ENCODE peak calls at places on chromosomes 12 and 14, in seven cellular contexts. N, D, X, M, K, E and O are unnamed samples.
A peak's percentile ranks its signal among the peaks of the same experiment; 100 is the strongest.

GRCh38 chr12:10174986-10175614 is 3.2 kb upstream of the OLR1 start:
- DNase-seq in N (no peak), D (no peak), X (no peak), M (no peak), K (no peak), E (no peak), O (no peak)

GRCh38 chr12:19483727-19484126 is 44.4 kb downstream of the AEBP2 start:
- DNase-seq in N (no peak), D (no peak), X (no peak), M (no peak), K (no peak), E (no peak), O (no peak)

GRCh38 chr12:124486346-124486963 is 81.0 kb downstream of the NCOR2 start:
- DNase-seq in N (no peak), D (no peak), X (no peak), M (peak; percentile 16), K (peak; percentile 5), E (no peak), O (no peak)

GRCh38 chr12:70559390-70559789 is 77.8 kb downstream of the PTPRB start:
- DNase-seq in N (no peak), D (no peak), X (no peak), M (no peak), K (no peak), E (no peak), O (no peak)

GRCh38 chr12:100578923-100579322 is 5.4 kb downstream of the GAS2L3 start:
- DNase-seq in N (no peak), D (no peak), X (no peak), M (no peak), K (no peak), E (no peak), O (no peak)

GRCh38 chr14:32073537-32074189 is 3.4 kb upstream of the ARHGAP5 start:
- DNase-seq in N (peak; percentile 77), D (peak; percentile 25), X (peak; percentile 79), M (no peak), K (no peak), E (peak; percentile 82), O (no peak)

GRCh38 chr12:9109213-9109522 is 6.6 kb downstream of the A2M start:
- DNase-seq in N (no peak), D (no peak), X (no peak), M (no peak), K (no peak), E (no peak), O (no peak)

GRCh38 chr12:78641837-78642423 is 222.6 kb upstream of the SYT1 start:
- DNase-seq in N (no peak), D (no peak), X (no peak), M (no peak), K (no peak), E (peak; percentile 0), O (no peak)

GRCh38 chr12:116897476-116897875 is 13.3 kb upstream of the FBXW8 start:
- DNase-seq in N (no peak), D (no peak), X (no peak), M (no peak), K (no peak), E (no peak), O (no peak)

GRCh38 chr12:93518725-93519124 is 51.4 kb downstream of the MRPL42 start:
- DNase-seq in N (no peak), D (no peak), X (no peak), M (no peak), K (no peak), E (no peak), O (no peak)

GRCh38 chr12:10227648-10228047 is 15.0 kb downstream of the GABARAPL1 start:
- DNase-seq in N (no peak), D (no peak), X (no peak), M (no peak), K (no peak), E (no peak), O (no peak)

GRCh38 chr14:61472025-61472672 is 150.8 kb downstream of the PRKCH start:
- DNase-seq in N (no peak), D (no peak), X (no peak), M (peak; percentile 56), K (no peak), E (no peak), O (no peak)

GRCh38 chr14:61474671-61475070 is 153.3 kb downstream of the PRKCH start:
- DNase-seq in N (no peak), D (no peak), X (no peak), M (no peak), K (no peak), E (no peak), O (no peak)

GRCh38 chr14:61474021-61474420 is 152.6 kb downstream of the PRKCH start:
- DNase-seq in N (no peak), D (no peak), X (no peak), M (no peak), K (no peak), E (no peak), O (no peak)

GRCh38 chr14:61471297-61471980 is 150.1 kb downstream of the PRKCH start:
- DNase-seq in N (no peak), D (no peak), X (no peak), M (no peak), K (no peak), E (no peak), O (no peak)

DNA sequence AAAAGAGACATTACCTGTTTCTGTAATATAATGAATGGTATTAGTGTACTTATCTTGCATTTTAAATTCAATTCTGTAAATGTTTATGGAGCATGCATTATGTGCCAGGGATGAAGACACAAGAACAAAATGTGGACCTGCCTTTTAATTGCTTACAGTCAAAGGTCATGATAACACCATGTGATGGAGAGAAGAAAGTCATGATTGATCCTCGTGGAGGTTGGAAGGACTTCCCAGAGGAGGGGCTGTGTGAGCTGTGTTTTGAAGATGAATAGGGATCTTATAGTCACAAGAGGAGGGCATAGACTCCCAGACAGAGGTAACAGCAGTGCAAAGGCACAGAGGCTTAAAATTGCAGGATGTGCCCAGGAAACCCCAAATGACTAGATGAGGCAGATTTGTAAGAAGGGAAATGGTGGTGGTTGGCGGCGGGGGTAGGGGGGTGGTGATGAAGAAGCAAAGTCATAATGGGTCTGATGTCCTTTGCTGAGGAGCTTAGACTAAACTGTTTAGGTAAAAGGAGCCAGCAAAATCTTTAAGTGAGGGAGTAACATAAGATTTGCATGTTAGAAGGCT is 151.5 kb downstream of the PRKCH start:
- DNase-seq in N (no peak), D (no peak), X (no peak), M (no peak), K (no peak), E (no peak), O (no peak)
- H3K4me3 ChIP-seq in N (no peak overlapping the region), D (no peak overlapping the region), X (no peak overlapping the region), M (no peak overlapping the region), K (no peak overlapping the region), E (no peak overlapping the region), O (no peak overlapping the region)

GRCh38 chr12:57521475-57522018 is 1.1 kb upstream of the MBD6 start:
- DNase-seq in N (peak; percentile 59), D (no peak), X (peak; percentile 47), M (peak; percentile 38), K (peak; percentile 49), E (no peak), O (peak; percentile 68)

GRCh38 chr12:57522887-57523705 is 472 bp downstream of the MBD6 start:
- DNase-seq in N (no peak), D (peak; percentile 92), X (peak; percentile 43), M (peak; percentile 67), K (peak; percentile 54), E (no peak), O (no peak)

GRCh38 chr12:57523706-57524614 is 1.3 kb downstream of the MBD6 start:
- DNase-seq in N (no peak), D (no peak), X (no peak), M (no peak), K (no peak), E (no peak), O (no peak)

GRCh38 chr12:57520008-57520726 is at the start of gene DDIT3:
- DNase-seq in N (peak; percentile 99), D (peak; percentile 95), X (peak; percentile 99), M (peak; percentile 100), K (peak; percentile 100), E (peak; percentile 97), O (peak; percentile 100)

DNA sequence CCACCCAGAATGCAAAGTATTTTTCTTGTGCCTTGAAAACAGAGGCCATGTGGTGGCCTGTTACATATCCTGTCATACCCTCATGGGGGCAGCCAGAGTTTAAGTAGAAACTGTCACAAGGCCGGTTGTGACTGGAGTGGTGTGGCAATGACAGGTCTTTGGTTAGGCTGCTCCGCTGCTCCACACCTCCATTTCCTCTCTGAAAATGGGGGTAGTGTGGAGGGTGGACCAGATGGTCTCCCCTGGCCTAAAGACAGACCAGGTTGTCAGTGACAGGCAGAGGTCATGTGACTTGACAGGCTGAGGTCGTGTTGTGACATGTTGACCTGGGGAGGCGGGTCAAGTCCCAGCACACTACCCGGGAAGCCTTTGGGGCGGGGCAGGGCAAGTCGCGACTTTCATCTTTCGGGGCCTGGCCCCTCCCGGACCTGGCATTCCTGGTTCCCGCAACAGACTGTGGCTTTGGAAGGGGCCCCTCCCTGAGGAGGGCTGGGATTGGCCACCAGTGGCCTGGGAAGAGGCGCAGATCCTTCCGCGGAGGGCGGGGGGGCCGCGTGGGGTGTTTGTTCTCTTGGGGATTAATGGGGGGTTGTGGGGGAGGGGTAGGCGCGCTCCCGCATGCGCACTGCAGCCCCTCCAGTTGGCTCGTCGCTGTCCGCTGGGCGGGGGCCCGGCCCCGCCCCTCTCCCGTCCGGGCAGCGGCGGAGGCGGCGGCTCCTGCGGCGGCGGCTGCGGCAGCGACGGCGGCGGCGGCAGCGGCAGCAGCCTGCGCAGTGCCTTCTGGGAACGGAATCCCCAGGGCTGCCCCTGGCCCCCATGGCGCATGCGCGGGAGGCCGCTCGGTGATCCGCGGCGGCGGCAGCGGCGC is at the start of gene MBD6:
- DNase-seq in N (peak; percentile 94), D (no peak), X (peak; percentile 84), M (peak; percentile 94), K (peak; percentile 94), E (peak; percentile 75), O (peak; percentile 91)
- H3K4me1 ChIP-seq in N (peaks cover 33% of the 10 kb centered on the region), D (peaks cover 43% of the 10 kb centered on the region), X (no peaks in the 10 kb centered on the region), M (peaks cover 70% of the 10 kb centered on the region), K (peaks cover 47% of the 10 kb centered on the region), E (peaks cover 24% of the 10 kb centered on the region), O (peaks cover 70% of the 10 kb centered on the region)

DNA sequence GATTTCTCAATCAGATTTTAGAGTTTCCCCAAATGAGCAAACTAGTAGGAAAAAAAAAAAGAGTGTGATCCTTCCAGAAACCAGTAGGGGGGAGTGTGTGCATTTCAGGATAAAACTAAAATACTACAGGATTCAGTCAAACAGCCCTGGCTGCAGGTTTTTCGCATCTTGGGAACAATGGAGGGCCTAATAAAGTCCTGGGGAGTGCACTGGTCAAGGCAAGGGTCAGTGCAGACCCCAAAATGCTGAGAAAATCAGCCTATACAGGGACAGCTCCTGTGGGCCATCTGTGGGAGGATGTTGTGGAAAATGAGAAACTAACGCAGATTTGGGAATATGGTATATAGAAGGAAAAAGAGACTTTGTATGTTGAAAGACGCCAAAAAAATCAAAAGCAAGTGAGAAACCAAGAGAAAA is 22.2 kb upstream of the ABCD4 start:
- DNase-seq in N (peak; percentile 51), D (peak; percentile 33), X (no peak), M (no peak), K (no peak), E (no peak), O (no peak)
- TF ChIP-seq CTCF in N (peak; percentile 76), D (no peak), X (peak; percentile 35), M (peak; percentile 57), K (peak; percentile 36), E (peak; percentile 65), O (peak; percentile 29)

GRCh38 chr14:68226523-68226922 is 406.9 kb downstream of the RAD51B start:
- DNase-seq in N (no peak), D (no peak), X (no peak), M (no peak), K (no peak), E (no peak), O (no peak)
- H3K4me3 ChIP-seq in N (no peak overlapping the region), D (no peak overlapping the region), X (no peak overlapping the region), M (no peak overlapping the region), K (no peak overlapping the region), E (no peak overlapping the region), O (no peak overlapping the region)